ENCODE peak calls at places on chromosome 20, in six cellular contexts. S, T, G, L, O and U are unnamed samples.

GRCh38 chr20:3173582-3174441 is 463 bp upstream of the LZTS3 start:
- DNase-seq in S (peak), T (peak), G (peak), L (peak), O (no peak), U (peak)

GRCh38 chr20:23435675-23436539 is 3.6 kb upstream of the CSTL1 start:
- DNase-seq in S (no peak), T (peak), G (no peak), L (no peak), O (no peak), U (no peak)

GRCh38 chr20:38298768-38299288 is 5.1 kb upstream of the BPI start:
- DNase-seq in S (no peak), T (no peak), G (no peak), L (no peak), O (no peak), U (no peak)

GRCh38 chr20:50267866-50268219 is 77.2 kb downstream of the CEBPB start:
- DNase-seq in S (no peak), T (no peak), G (no peak), L (no peak), O (no peak), U (no peak)

GRCh38 chr20:19774086-19774933 is 16.3 kb downstream of the RIN2 start:
- DNase-seq in S (no peak), T (peak), G (no peak), L (no peak), O (no peak), U (no peak)

GRCh38 chr20:52565614-52566013 is 374.0 kb upstream of the ZFP64 start:
- DNase-seq in S (no peak), T (no peak), G (no peak), L (no peak), O (no peak), U (no peak)

GRCh38 chr20:48564997-48565396 is 262.8 kb downstream of the PREX1 start:
- DNase-seq in S (no peak), T (no peak), G (peak), L (no peak), O (no peak), U (no peak)

GRCh38 chr20:37741055-37741454 is 47.2 kb downstream of the CTNNBL1 start:
- DNase-seq in S (no peak), T (peak), G (no peak), L (no peak), O (no peak), U (no peak)

GRCh38 chr20:34579936-34580587 is 21.5 kb downstream of the MAP1LC3A start:
- DNase-seq in S (no peak), T (no peak), G (no peak), L (no peak), O (peak), U (no peak)

GRCh38 chr20:43046946-43047345 is 142.8 kb downstream of the PTPRT start:
- DNase-seq in S (no peak), T (no peak), G (no peak), L (no peak), O (no peak), U (no peak)

DNA sequence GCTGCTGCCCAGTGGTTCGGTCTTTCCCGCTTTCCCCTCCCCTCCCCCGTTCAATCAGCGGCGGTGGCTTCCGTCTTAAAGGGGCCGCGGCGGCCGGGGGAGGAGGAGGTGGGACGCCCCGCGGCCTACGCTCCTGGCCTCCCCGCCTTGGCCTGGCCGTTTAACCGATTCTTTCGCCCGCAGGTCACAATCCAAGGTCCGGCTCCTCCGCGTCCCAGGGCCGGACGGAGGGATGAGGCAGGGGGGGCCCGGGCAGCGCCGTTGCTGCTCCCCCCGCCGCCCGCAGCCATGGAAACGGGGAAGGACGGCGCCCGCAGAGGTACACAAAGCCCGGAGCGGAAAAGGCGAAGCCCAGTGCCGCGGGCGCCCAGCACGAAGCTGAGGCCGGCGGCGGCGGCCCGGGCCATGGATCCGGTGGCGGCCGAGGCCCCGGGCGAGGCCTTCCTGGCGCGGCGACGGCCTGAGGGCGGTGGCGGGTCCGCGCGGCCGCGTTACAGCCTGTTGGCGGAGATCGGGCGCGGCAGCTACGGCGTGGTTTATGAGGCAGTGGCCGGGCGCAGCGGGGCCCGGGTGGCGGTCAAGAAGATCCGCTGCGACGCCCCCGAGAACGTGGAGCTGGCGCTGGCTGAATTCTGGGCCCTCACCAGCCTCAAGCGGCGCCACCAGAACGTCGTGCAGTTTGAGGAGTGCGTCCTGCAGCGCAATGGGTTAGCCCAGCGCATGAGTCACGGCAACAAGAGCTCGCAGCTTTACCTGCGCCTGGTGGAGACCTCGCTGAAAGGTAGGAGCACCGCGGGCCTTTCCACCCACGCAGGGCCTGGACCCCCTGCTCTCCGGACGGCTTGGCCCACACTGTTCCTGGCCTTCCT is 1.2 kb downstream of the STK35 start:
- DNase-seq in S (peak), T (peak), G (peak), L (peak), O (no peak), U (peak)
- TF ChIP-seq POLR2A in S (peak), T (peak), G (peak), L (no peak), O (peak), U (peak)

GRCh38 chr20:59656417-59656816 is 52.1 kb downstream of the PHACTR3 start:
- DNase-seq in S (no peak), T (no peak), G (no peak), L (no peak), O (no peak), U (no peak)
- TF ChIP-seq TAF1 in S (no peak), T (no peak), G (no peak), L (no peak), O (no peak), U (no peak)

GRCh38 chr20:63692436-63693078 is 3.9 kb upstream of the TNFRSF6B start:
- DNase-seq in S (no peak), T (no peak), G (no peak), L (no peak), O (no peak), U (no peak)
- TF ChIP-seq POLR2AphosphoS5 in S (no peak), T (no peak), G (no peak), L (no peak), O (no peak), U (no peak)

DNA sequence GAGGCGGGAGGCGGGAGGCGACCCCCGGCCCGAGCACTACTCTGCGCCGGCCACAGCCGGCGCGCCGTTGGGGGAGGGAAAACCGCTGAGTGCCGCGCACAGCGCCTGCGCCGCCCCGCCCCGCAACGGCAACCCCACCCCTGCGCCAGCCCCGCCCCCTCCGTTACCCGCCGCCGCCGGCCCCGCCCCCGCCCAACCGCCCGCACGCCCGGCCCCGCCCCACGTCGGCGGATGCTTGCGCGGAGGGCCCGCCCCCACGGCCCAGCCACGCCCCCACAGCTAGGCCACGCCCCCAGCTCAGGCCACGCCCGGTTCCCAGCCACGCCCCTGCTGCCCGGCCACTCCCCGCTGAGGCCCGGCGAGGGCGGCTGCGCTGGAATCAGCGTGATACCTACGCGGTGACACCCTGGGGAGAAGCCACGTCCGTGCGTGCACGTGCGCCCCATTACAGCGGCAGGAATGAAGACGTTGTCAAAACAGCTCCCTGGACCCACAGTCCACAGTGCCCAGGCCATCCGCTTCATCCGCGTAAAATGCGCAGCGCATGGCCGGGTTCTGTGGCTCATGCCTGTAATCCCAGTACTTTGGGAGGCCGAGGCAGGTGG is at the start of gene TCFL5:
- DNase-seq in S (peak), T (peak), G (peak), L (peak), O (no peak), U (peak)
- TF ChIP-seq POLR2A in S (no peak), T (peak), G (peak), L (no peak), O (peak), U (no peak)

DNA sequence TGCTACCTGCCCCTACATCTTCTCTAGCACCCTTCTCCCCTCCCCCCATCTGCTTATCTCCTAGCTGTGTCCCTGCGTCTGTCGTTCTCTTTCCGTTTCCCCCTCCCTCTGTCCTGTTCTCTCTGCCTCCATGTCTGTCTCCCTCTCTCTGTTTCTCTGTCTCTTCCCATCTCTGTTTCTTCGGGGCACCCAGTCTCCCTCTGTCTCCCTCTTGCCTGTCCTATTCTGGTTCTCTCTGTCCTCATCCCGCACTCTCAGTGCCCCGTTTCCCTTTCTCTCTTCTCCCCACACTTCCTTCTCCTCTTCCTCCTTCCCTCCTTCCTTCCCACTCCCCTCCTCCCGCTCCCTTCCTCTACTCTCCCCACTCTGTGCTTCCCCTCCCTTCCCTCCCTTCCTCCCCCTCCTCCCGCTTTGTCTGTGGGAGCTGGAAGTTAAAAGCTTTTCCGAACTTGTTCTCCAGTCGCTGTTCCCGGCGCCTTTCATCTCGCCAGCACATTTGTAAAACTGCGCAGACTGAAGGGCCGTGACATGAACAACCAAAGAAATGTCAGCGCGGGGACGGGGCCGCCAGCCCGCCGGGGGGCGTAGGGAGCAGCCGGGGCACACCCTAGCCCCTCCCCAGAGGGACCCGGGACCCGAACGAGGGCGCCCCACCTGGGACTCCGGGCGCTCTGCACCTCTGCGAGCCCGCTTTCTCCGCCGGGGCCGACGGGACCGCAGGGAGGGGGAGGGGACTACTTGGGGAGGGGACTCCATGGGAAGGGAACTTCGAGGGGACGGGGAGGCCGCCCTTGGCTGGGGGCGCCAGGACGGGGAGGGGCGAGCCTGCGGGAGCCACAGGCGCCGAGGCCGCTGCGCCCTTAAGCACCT is 4.0 kb upstream of the CDH22 start:
- DNase-seq in S (peak), T (peak), G (peak), L (no peak), O (no peak), U (no peak)
- TF ChIP-seq TAF1 in S (no peak), T (no peak), G (no peak), L (no peak), O (no peak), U (no peak)

DNA sequence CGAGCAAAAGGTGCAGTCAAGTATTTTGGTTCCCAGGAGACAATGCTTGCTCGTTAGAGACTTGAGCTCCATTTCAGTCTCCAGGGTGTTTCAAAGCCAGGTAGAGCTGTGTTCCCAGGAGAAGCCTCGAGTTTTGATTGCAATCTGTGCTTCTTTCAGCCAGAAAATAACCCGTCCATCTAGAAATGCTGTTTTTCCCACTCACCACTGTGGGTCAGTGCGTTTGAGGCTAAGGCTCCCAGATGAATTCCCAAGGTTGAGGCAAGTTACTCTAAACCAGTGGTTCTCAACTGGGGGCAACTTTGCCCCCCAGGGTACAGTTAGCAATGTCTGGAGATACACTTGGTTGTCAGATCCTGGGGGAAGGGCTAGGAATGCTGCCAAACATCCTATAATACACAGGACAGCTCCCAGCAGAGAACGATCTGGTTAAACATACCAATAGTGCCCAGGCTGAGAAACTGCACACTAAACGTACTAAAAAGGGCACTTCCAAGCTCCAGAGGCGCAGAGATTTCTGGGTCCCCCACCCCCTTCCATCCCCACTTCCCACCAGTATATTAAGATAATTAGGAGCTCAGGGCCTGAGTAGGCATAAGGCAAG is 13.8 kb downstream of the BMP7 start:
- DNase-seq in S (no peak), T (no peak), G (no peak), L (no peak), O (no peak), U (no peak)
- TF ChIP-seq POLR2AphosphoS5 in S (no peak), T (no peak), G (no peak), L (no peak), O (no peak), U (no peak)

GRCh38 chr20:36542019-36542488 is 735 bp downstream of the MYL9 start:
- DNase-seq in S (peak), T (peak), G (peak), L (no peak), O (no peak), U (no peak)
- TF ChIP-seq POLR2A in S (no peak), T (no peak), G (no peak), L (no peak), O (no peak), U (no peak)

GRCh38 chr20:13883425-13883824 is 98.6 kb downstream of the NDUFAF5 start:
- DNase-seq in S (no peak), T (no peak), G (no peak), L (no peak), O (no peak), U (no peak)
- TF ChIP-seq TAF1 in S (no peak), T (no peak), G (no peak), L (no peak), O (no peak), U (no peak)

GRCh38 chr20:35796556-35796955 is 24.7 kb downstream of the PHF20 start:
- DNase-seq in S (no peak), T (no peak), G (peak), L (no peak), O (no peak), U (no peak)

GRCh38 chr20:35791097-35791496 is 19.3 kb downstream of the PHF20 start:
- DNase-seq in S (no peak), T (no peak), G (no peak), L (no peak), O (no peak), U (no peak)

GRCh38 chr20:35792740-35793139 is 20.9 kb downstream of the PHF20 start:
- DNase-seq in S (no peak), T (no peak), G (no peak), L (no peak), O (no peak), U (no peak)

GRCh38 chr20:35788796-35789195 is 17.0 kb downstream of the PHF20 start:
- DNase-seq in S (no peak), T (no peak), G (no peak), L (no peak), O (no peak), U (no peak)

GRCh38 chr20:35791823-35792222 is 20.0 kb downstream of the PHF20 start:
- DNase-seq in S (no peak), T (no peak), G (no peak), L (no peak), O (no peak), U (no peak)
- TF ChIP-seq POLR2AphosphoS5 in S (no peak), T (no peak), G (no peak), L (no peak), O (no peak), U (no peak)

DNA sequence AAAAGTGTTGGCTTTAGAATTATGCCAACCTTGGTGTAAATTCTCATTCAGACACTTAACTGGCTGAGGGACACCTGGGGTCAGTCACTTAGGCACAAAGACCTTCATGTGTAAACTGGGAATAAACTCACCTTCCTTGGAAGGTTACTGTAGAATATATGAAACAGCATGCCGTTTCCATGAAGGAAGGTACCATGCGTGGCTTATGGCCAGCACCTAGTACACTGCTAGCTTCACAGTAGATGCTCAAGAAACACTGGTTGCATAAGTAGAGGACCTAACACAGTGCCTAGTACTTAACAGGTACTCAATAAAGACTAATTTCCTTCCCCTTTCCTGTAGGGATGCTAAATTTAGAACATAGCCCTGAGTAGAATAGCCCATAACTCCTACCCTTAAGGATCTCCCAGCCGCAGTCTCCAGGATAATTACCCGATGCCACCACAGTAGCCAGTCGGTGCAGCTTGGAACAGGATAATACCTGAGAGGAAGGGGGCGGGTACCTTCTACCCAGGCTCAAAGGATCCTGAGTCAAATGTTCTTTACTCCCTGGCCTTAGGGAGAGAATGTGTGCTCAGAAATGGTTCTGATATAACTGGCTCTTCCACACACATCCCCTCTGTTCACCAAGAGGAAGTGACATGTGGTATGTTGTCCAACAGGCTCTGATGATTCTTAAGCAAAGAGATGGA is 3.6 kb downstream of the BCL2L1 start:
- DNase-seq in S (no peak), T (no peak), G (peak), L (no peak), O (no peak), U (no peak)
- TF ChIP-seq POLR2A in S (no peak), T (peak), G (no peak), L (no peak), O (no peak), U (no peak)